ENCODE peak calls at places on chromosomes 1 and 21, in four cellular contexts. W is SW480, G is fibroblast of the aortic adventitia, A is astrocyte of the spinal cord. U is an unnamed sample.
A peak's percentile ranks its signal among the peaks of the same experiment; 100 is the strongest.

GRCh38 chr1:64986903-64987871 is 20.8 kb upstream of the JAK1 start:
- DNase-seq in W (no peak), G (no peak), A (no peak), U (no peak)

GRCh38 chr1:108320851-108321250 is 77.0 kb upstream of the NBPF4 start:
- DNase-seq in W (no peak), A (no peak), G (no peak), U (no peak)

GRCh38 chr1:236753554-236753953 is 41.5 kb upstream of the MTR start:
- DNase-seq in A (peak; percentile 16), W (peak; percentile 59), G (peak; percentile 19), U (no peak)

GRCh38 chr1:212691561-212692071 is 8.0 kb downstream of the BATF3 start:
- DNase-seq in G (no peak), W (no peak), A (no peak), U (no peak)

GRCh38 chr1:54037476-54037875 is 15.5 kb downstream of the TMEM59 start:
- DNase-seq in A (peak; percentile 42), W (no peak), G (peak; percentile 73), U (no peak)

GRCh38 chr1:3816331-3817137 is 20.2 kb upstream of the LRRC47 start:
- DNase-seq in A (no peak), G (no peak), W (no peak), U (no peak)

GRCh38 chr21:44370027-44370735 is 16.8 kb downstream of the TRPM2 start:
- DNase-seq in W (peak; percentile 85), A (no peak), G (peak; percentile 2), U (no peak)

GRCh38 chr1:54274448-54274847 is 74.5 kb downstream of the MRPL37 start:
- DNase-seq in A (no peak), G (no peak), W (no peak), U (no peak)

GRCh38 chr1:39632491-39633417 is 6.7 kb downstream of the HEYL start:
- DNase-seq in W (peak; percentile 71), G (peak; percentile 20), A (peak; percentile 53), U (peak; percentile 38)

GRCh38 chr1:200131551-200132125 is 104.1 kb downstream of the NR5A2 start:
- DNase-seq in W (no peak), G (peak; percentile 22), A (peak; percentile 6), U (peak; percentile 14)

GRCh38 chr1:1197551-1198422 is 8.6 kb downstream of the TNFRSF18 start:
- DNase-seq in W (no peak), A (no peak), G (no peak), U (no peak)